ENCODE peak calls at places on chromosome 19, in six cellular contexts. One of them, this sample, is unnamed.

GRCh38 chr19:927044-927706 is 1.3 kb downstream of the ARID3A start:
- DNase-seq in T-cell: no peak
- DNase-seq in right lobe of liver: peak
- DNase-seq in activated CD4-positive, alpha-beta T cell treated with anti-CD3 and anti-CD28 coated beads, Interleukin-2, amount 50 U/mL, for 24 hours: no peak
- DNase-seq in thoracic aorta: no peak
- DNase-seq in foreskin fibroblast: peak
- DNase-seq in this sample: peak

GRCh38 chr19:45693168-45693788 is 812 bp downstream of the QPCTL start:
- DNase-seq in T-cell: peak
- DNase-seq in right lobe of liver: peak
- DNase-seq in activated CD4-positive, alpha-beta T cell treated with anti-CD3 and anti-CD28 coated beads, Interleukin-2, amount 50 U/mL, for 24 hours: peak
- DNase-seq in thoracic aorta: peak
- DNase-seq in foreskin fibroblast: peak
- DNase-seq in this sample: peak

GRCh38 chr19:43936219-43936618 is 1.1 kb upstream of the ZNF45 start:
- DNase-seq in T-cell: no peak
- DNase-seq in right lobe of liver: no peak
- DNase-seq in activated CD4-positive, alpha-beta T cell treated with anti-CD3 and anti-CD28 coated beads, Interleukin-2, amount 50 U/mL, for 24 hours: no peak
- DNase-seq in thoracic aorta: no peak
- DNase-seq in foreskin fibroblast: no peak
- DNase-seq in this sample: no peak

GRCh38 chr19:29367701-29368306 is 154.9 kb upstream of the UQCRFS1 start:
- DNase-seq in T-cell: no peak
- DNase-seq in right lobe of liver: no peak
- DNase-seq in activated CD4-positive, alpha-beta T cell treated with anti-CD3 and anti-CD28 coated beads, Interleukin-2, amount 50 U/mL, for 24 hours: no peak
- DNase-seq in thoracic aorta: no peak
- DNase-seq in foreskin fibroblast: no peak
- DNase-seq in this sample: peak

GRCh38 chr19:2512523-2513431 is 36.9 kb downstream of the GADD45B start:
- DNase-seq in T-cell: no peak
- DNase-seq in right lobe of liver: no peak
- DNase-seq in activated CD4-positive, alpha-beta T cell treated with anti-CD3 and anti-CD28 coated beads, Interleukin-2, amount 50 U/mL, for 24 hours: no peak
- DNase-seq in thoracic aorta: no peak
- DNase-seq in foreskin fibroblast: no peak
- DNase-seq in this sample: no peak

GRCh38 chr19:55253842-55254624 is 4.8 kb downstream of the PPP6R1 start:
- DNase-seq in T-cell: peak
- DNase-seq in right lobe of liver: no peak
- DNase-seq in activated CD4-positive, alpha-beta T cell treated with anti-CD3 and anti-CD28 coated beads, Interleukin-2, amount 50 U/mL, for 24 hours: peak
- DNase-seq in thoracic aorta: no peak
- DNase-seq in foreskin fibroblast: no peak
- DNase-seq in this sample: no peak

GRCh38 chr19:21472507-21472906 is 32.9 kb upstream of the ZNF429 start:
- DNase-seq in T-cell: no peak
- DNase-seq in right lobe of liver: no peak
- DNase-seq in activated CD4-positive, alpha-beta T cell treated with anti-CD3 and anti-CD28 coated beads, Interleukin-2, amount 50 U/mL, for 24 hours: no peak
- DNase-seq in thoracic aorta: no peak
- DNase-seq in foreskin fibroblast: no peak
- DNase-seq in this sample: no peak

GRCh38 chr19:44645407-44646048 is 1.8 kb downstream of the PVR start:
- DNase-seq in T-cell: no peak
- DNase-seq in right lobe of liver: peak
- DNase-seq in activated CD4-positive, alpha-beta T cell treated with anti-CD3 and anti-CD28 coated beads, Interleukin-2, amount 50 U/mL, for 24 hours: no peak
- DNase-seq in thoracic aorta: no peak
- DNase-seq in foreskin fibroblast: no peak
- DNase-seq in this sample: no peak

GRCh38 chr19:55319786-55320185 is 5.4 kb downstream of the TMEM150B start:
- DNase-seq in T-cell: no peak
- DNase-seq in right lobe of liver: no peak
- DNase-seq in activated CD4-positive, alpha-beta T cell treated with anti-CD3 and anti-CD28 coated beads, Interleukin-2, amount 50 U/mL, for 24 hours: no peak
- DNase-seq in thoracic aorta: no peak
- DNase-seq in foreskin fibroblast: peak
- DNase-seq in this sample: peak

GRCh38 chr19:35247526-35248309 is 1.1 kb upstream of the LSR start:
- DNase-seq in T-cell: peak
- DNase-seq in right lobe of liver: peak
- DNase-seq in activated CD4-positive, alpha-beta T cell treated with anti-CD3 and anti-CD28 coated beads, Interleukin-2, amount 50 U/mL, for 24 hours: no peak
- DNase-seq in thoracic aorta: no peak
- DNase-seq in foreskin fibroblast: peak
- DNase-seq in this sample: peak

GRCh38 chr19:10544753-10545251 is 1.1 kb downstream of the ATG4D start:
- DNase-seq in T-cell: no peak
- DNase-seq in right lobe of liver: no peak
- DNase-seq in activated CD4-positive, alpha-beta T cell treated with anti-CD3 and anti-CD28 coated beads, Interleukin-2, amount 50 U/mL, for 24 hours: no peak
- DNase-seq in thoracic aorta: no peak
- DNase-seq in foreskin fibroblast: peak
- DNase-seq in this sample: no peak